ENCODE peak calls at places on chromosomes 5 and 9, in ten cellular contexts. One of them, this sample, is unnamed.

GRCh38 chr5:94276751-94277150 is 341.7 kb downstream of the KIAA0825 start:
- DNase-seq in Karpas-422: no peak
- DNase-seq in AG10803: peak
- DNase-seq in DMS153: no peak
- DNase-seq in CD4-positive, CD25-positive, alpha-beta regulatory T cell: no peak
- DNase-seq in hippocampal formation: no peak
- DNase-seq in CD8-positive, alpha-beta memory T cell: no peak
- DNase-seq in AG09319: no peak
- DNase-seq in body of pancreas: no peak
- DNase-seq in activated naive CD4-positive, alpha-beta T cell treated with anti-CD3 and anti-CD28 coated beads, Interleukin-2, amount 50 U/mL, for 72 hours: no peak
- DNase-seq in this sample: no peak

GRCh38 chr5:122954719-122955118 is 81.8 kb downstream of the PPIC start:
- DNase-seq in Karpas-422: no peak
- DNase-seq in AG10803: no peak
- DNase-seq in DMS153: no peak
- DNase-seq in CD4-positive, CD25-positive, alpha-beta regulatory T cell: no peak
- DNase-seq in hippocampal formation: no peak
- DNase-seq in CD8-positive, alpha-beta memory T cell: no peak
- DNase-seq in AG09319: no peak
- DNase-seq in body of pancreas: no peak
- DNase-seq in activated naive CD4-positive, alpha-beta T cell treated with anti-CD3 and anti-CD28 coated beads, Interleukin-2, amount 50 U/mL, for 72 hours: no peak
- DNase-seq in this sample: no peak

GRCh38 chr5:160369990-160370712 is at the start of gene C1QTNF2:
- DNase-seq in Karpas-422: no peak
- DNase-seq in AG10803: peak
- DNase-seq in DMS153: no peak
- DNase-seq in CD4-positive, CD25-positive, alpha-beta regulatory T cell: no peak
- DNase-seq in hippocampal formation: no peak
- DNase-seq in CD8-positive, alpha-beta memory T cell: no peak
- DNase-seq in AG09319: no peak
- DNase-seq in body of pancreas: peak
- DNase-seq in activated naive CD4-positive, alpha-beta T cell treated with anti-CD3 and anti-CD28 coated beads, Interleukin-2, amount 50 U/mL, for 72 hours: no peak
- DNase-seq in this sample: peak

GRCh38 chr5:16600397-16600796 is 16.4 kb downstream of the RETREG1 start:
- DNase-seq in Karpas-422: no peak
- DNase-seq in AG10803: no peak
- DNase-seq in DMS153: no peak
- DNase-seq in CD4-positive, CD25-positive, alpha-beta regulatory T cell: no peak
- DNase-seq in hippocampal formation: peak
- DNase-seq in CD8-positive, alpha-beta memory T cell: no peak
- DNase-seq in AG09319: no peak
- DNase-seq in body of pancreas: no peak
- DNase-seq in activated naive CD4-positive, alpha-beta T cell treated with anti-CD3 and anti-CD28 coated beads, Interleukin-2, amount 50 U/mL, for 72 hours: no peak
- DNase-seq in this sample: no peak

GRCh38 chr5:118862596-118862995 is 125.8 kb downstream of the DTWD2 start:
- DNase-seq in Karpas-422: no peak
- DNase-seq in AG10803: no peak
- DNase-seq in DMS153: no peak
- DNase-seq in CD4-positive, CD25-positive, alpha-beta regulatory T cell: no peak
- DNase-seq in hippocampal formation: no peak
- DNase-seq in CD8-positive, alpha-beta memory T cell: no peak
- DNase-seq in AG09319: no peak
- DNase-seq in body of pancreas: no peak
- DNase-seq in activated naive CD4-positive, alpha-beta T cell treated with anti-CD3 and anti-CD28 coated beads, Interleukin-2, amount 50 U/mL, for 72 hours: no peak
- DNase-seq in this sample: no peak

GRCh38 chr9:72185561-72185960 is 36.3 kb downstream of the GDA start:
- DNase-seq in Karpas-422: no peak
- DNase-seq in AG10803: no peak
- DNase-seq in DMS153: no peak
- DNase-seq in CD4-positive, CD25-positive, alpha-beta regulatory T cell: no peak
- DNase-seq in hippocampal formation: peak
- DNase-seq in CD8-positive, alpha-beta memory T cell: no peak
- DNase-seq in AG09319: no peak
- DNase-seq in body of pancreas: no peak
- DNase-seq in activated naive CD4-positive, alpha-beta T cell treated with anti-CD3 and anti-CD28 coated beads, Interleukin-2, amount 50 U/mL, for 72 hours: no peak
- DNase-seq in this sample: no peak

GRCh38 chr5:140169410-140169809 is 5.6 kb upstream of the CYSTM1 start:
- DNase-seq in Karpas-422: no peak
- DNase-seq in AG10803: no peak
- DNase-seq in DMS153: no peak
- DNase-seq in CD4-positive, CD25-positive, alpha-beta regulatory T cell: no peak
- DNase-seq in hippocampal formation: no peak
- DNase-seq in CD8-positive, alpha-beta memory T cell: no peak
- DNase-seq in AG09319: no peak
- DNase-seq in body of pancreas: no peak
- DNase-seq in activated naive CD4-positive, alpha-beta T cell treated with anti-CD3 and anti-CD28 coated beads, Interleukin-2, amount 50 U/mL, for 72 hours: no peak
- DNase-seq in this sample: no peak

GRCh38 chr9:20441704-20442423 is 180.4 kb downstream of the MLLT3 start:
- DNase-seq in Karpas-422: no peak
- DNase-seq in AG10803: no peak
- DNase-seq in DMS153: no peak
- DNase-seq in CD4-positive, CD25-positive, alpha-beta regulatory T cell: no peak
- DNase-seq in hippocampal formation: no peak
- DNase-seq in CD8-positive, alpha-beta memory T cell: no peak
- DNase-seq in AG09319: no peak
- DNase-seq in body of pancreas: no peak
- DNase-seq in activated naive CD4-positive, alpha-beta T cell treated with anti-CD3 and anti-CD28 coated beads, Interleukin-2, amount 50 U/mL, for 72 hours: no peak
- DNase-seq in this sample: no peak

GRCh38 chr9:133323211-133323610 is 12.8 kb downstream of the SURF6 start:
- DNase-seq in Karpas-422: no peak
- DNase-seq in AG10803: no peak
- DNase-seq in DMS153: no peak
- DNase-seq in CD4-positive, CD25-positive, alpha-beta regulatory T cell: no peak
- DNase-seq in hippocampal formation: no peak
- DNase-seq in CD8-positive, alpha-beta memory T cell: no peak
- DNase-seq in AG09319: no peak
- DNase-seq in body of pancreas: no peak
- DNase-seq in activated naive CD4-positive, alpha-beta T cell treated with anti-CD3 and anti-CD28 coated beads, Interleukin-2, amount 50 U/mL, for 72 hours: no peak
- DNase-seq in this sample: no peak

GRCh38 chr9:4293293-4293931 is 6.5 kb downstream of the GLIS3 start:
- DNase-seq in Karpas-422: no peak
- DNase-seq in AG10803: peak
- DNase-seq in DMS153: no peak
- DNase-seq in CD4-positive, CD25-positive, alpha-beta regulatory T cell: no peak
- DNase-seq in hippocampal formation: no peak
- DNase-seq in CD8-positive, alpha-beta memory T cell: no peak
- DNase-seq in AG09319: peak
- DNase-seq in body of pancreas: no peak
- DNase-seq in activated naive CD4-positive, alpha-beta T cell treated with anti-CD3 and anti-CD28 coated beads, Interleukin-2, amount 50 U/mL, for 72 hours: no peak
- DNase-seq in this sample: peak

GRCh38 chr5:94267350-94267899 is 351.0 kb downstream of the KIAA0825 start:
- DNase-seq in Karpas-422: no peak
- DNase-seq in AG10803: no peak
- DNase-seq in DMS153: no peak
- DNase-seq in CD4-positive, CD25-positive, alpha-beta regulatory T cell: no peak
- DNase-seq in hippocampal formation: no peak
- DNase-seq in CD8-positive, alpha-beta memory T cell: no peak
- DNase-seq in AG09319: no peak
- DNase-seq in body of pancreas: no peak
- DNase-seq in activated naive CD4-positive, alpha-beta T cell treated with anti-CD3 and anti-CD28 coated beads, Interleukin-2, amount 50 U/mL, for 72 hours: no peak
- DNase-seq in this sample: no peak

GRCh38 chr5:150066901-150067396 is 19.4 kb downstream of the CSF1R start:
- DNase-seq in Karpas-422: peak
- DNase-seq in AG10803: peak
- DNase-seq in DMS153: no peak
- DNase-seq in CD4-positive, CD25-positive, alpha-beta regulatory T cell: no peak
- DNase-seq in hippocampal formation: no peak
- DNase-seq in CD8-positive, alpha-beta memory T cell: no peak
- DNase-seq in AG09319: peak
- DNase-seq in body of pancreas: no peak
- DNase-seq in activated naive CD4-positive, alpha-beta T cell treated with anti-CD3 and anti-CD28 coated beads, Interleukin-2, amount 50 U/mL, for 72 hours: no peak
- DNase-seq in this sample: no peak

GRCh38 chr9:33172256-33172678 is 5.1 kb upstream of the B4GALT1 start:
- DNase-seq in Karpas-422: no peak
- DNase-seq in AG10803: no peak
- DNase-seq in DMS153: no peak
- DNase-seq in CD4-positive, CD25-positive, alpha-beta regulatory T cell: no peak
- DNase-seq in hippocampal formation: no peak
- DNase-seq in CD8-positive, alpha-beta memory T cell: no peak
- DNase-seq in AG09319: no peak
- DNase-seq in body of pancreas: peak
- DNase-seq in activated naive CD4-positive, alpha-beta T cell treated with anti-CD3 and anti-CD28 coated beads, Interleukin-2, amount 50 U/mL, for 72 hours: no peak
- DNase-seq in this sample: no peak

GRCh38 chr5:104538835-104539234 is 976.2 kb upstream of the NUDT12 start:
- DNase-seq in Karpas-422: no peak
- DNase-seq in AG10803: no peak
- DNase-seq in DMS153: no peak
- DNase-seq in CD4-positive, CD25-positive, alpha-beta regulatory T cell: no peak
- DNase-seq in hippocampal formation: no peak
- DNase-seq in CD8-positive, alpha-beta memory T cell: no peak
- DNase-seq in AG09319: no peak
- DNase-seq in body of pancreas: no peak
- DNase-seq in activated naive CD4-positive, alpha-beta T cell treated with anti-CD3 and anti-CD28 coated beads, Interleukin-2, amount 50 U/mL, for 72 hours: no peak
- DNase-seq in this sample: no peak

GRCh38 chr5:159917919-159918487 is 1.7 kb downstream of the ADRA1B start:
- DNase-seq in Karpas-422: no peak
- DNase-seq in AG10803: no peak
- DNase-seq in DMS153: no peak
- DNase-seq in CD4-positive, CD25-positive, alpha-beta regulatory T cell: no peak
- DNase-seq in hippocampal formation: no peak
- DNase-seq in CD8-positive, alpha-beta memory T cell: no peak
- DNase-seq in AG09319: no peak
- DNase-seq in body of pancreas: no peak
- DNase-seq in activated naive CD4-positive, alpha-beta T cell treated with anti-CD3 and anti-CD28 coated beads, Interleukin-2, amount 50 U/mL, for 72 hours: no peak
- DNase-seq in this sample: no peak